ENCODE peak calls at places on chromosomes 1 and 21, in seven cellular contexts. K is GM23338, F is HCT116, M is neural progenitor cell, L is PC-3, U is SK-N-SH, N is OCI-LY7. A is an unnamed sample.

GRCh38 chr1:76802094-76802493 is 65.2 kb upstream of the ST6GALNAC5 start:
- DNase-seq in K (no peak), N (no peak), M (no peak), L (no peak), U (peak), F (no peak), A (no peak)

GRCh38 chr1:99176753-99177152 is 87.5 kb upstream of the PLPPR4 start:
- DNase-seq in N (no peak), L (peak), F (no peak), M (no peak), K (no peak), U (peak), A (no peak)

GRCh38 chr1:153354515-153355193 is 3.0 kb upstream of the S100A9 start:
- DNase-seq in N (no peak), K (peak), L (no peak), M (no peak), U (no peak), F (no peak), A (no peak)

GRCh38 chr21:46322351-46323226 is 1.1 kb downstream of the C21orf58 start:
- DNase-seq in F (no peak), N (peak), M (peak), K (peak), L (peak), U (no peak), A (peak)

GRCh38 chr1:185376840-185377635 is 60.0 kb upstream of the IVNS1ABP start:
- DNase-seq in K (no peak), U (no peak), F (no peak), L (no peak), M (no peak), N (no peak), A (peak)

GRCh38 chr1:16067127-16067768 is 6.2 kb downstream of the FAM131C start:
- DNase-seq in U (peak), N (no peak), K (peak), L (no peak), M (peak), F (no peak), A (no peak)

GRCh38 chr1:5994713-5995621 is 2.7 kb upstream of the NPHP4 start:
- DNase-seq in L (no peak), M (no peak), F (no peak), N (no peak), U (no peak), K (peak), A (no peak)

GRCh38 chr1:209029737-209030136 is 553.8 kb upstream of the CAMK1G start:
- DNase-seq in K (peak), N (no peak), F (no peak), U (peak), M (no peak), L (peak), A (peak)

GRCh38 chr21:42578034-42578433 is 64.4 kb downstream of the SLC37A1 start:
- DNase-seq in U (no peak), F (no peak), M (no peak), N (no peak), L (no peak), K (no peak), A (no peak)

GRCh38 chr1:147072371-147073061 is 99.8 kb downstream of the PRKAB2 start:
- DNase-seq in F (no peak), M (peak), L (no peak), K (peak), U (peak), N (no peak), A (peak)
- TF ChIP-seq EZH2phosphoT487 in F (no peak), M (peak), L (no peak), K (no peak), U (no peak), N (no peak), A (no peak)

GRCh38 chr1:110719908-110720307 is 45.2 kb upstream of the KCNA3 start:
- DNase-seq in U (no peak), M (no peak), K (no peak), L (no peak), N (no peak), F (no peak), A (no peak)
- TF ChIP-seq EZH2phosphoT487 in U (no peak), M (no peak), K (no peak), L (no peak), N (no peak), F (no peak), A (no peak)

GRCh38 chr1:10511494-10511885 is 36.7 kb downstream of the PEX14 start:
- DNase-seq in U (no peak), L (no peak), F (no peak), M (no peak), K (no peak), N (no peak), A (no peak)
- TF ChIP-seq EZH2phosphoT487 in U (no peak), L (no peak), F (no peak), M (no peak), K (no peak), N (no peak), A (no peak)

GRCh38 chr1:200034821-200035396 is 7.4 kb downstream of the NR5A2 start:
- DNase-seq in F (no peak), K (peak), U (peak), M (peak), N (no peak), L (no peak), A (peak)
- TF ChIP-seq EZH2phosphoT487 in F (no peak), K (no peak), U (no peak), M (peak), N (no peak), L (no peak), A (peak)

GRCh38 chr1:229229721-229230135 is 41.2 kb upstream of the RAB4A start:
- DNase-seq in M (peak), L (no peak), K (peak), F (no peak), N (no peak), U (no peak), A (peak)
- TF ChIP-seq EZH2phosphoT487 in M (no peak), L (no peak), K (no peak), F (no peak), N (no peak), U (no peak), A (no peak)

DNA sequence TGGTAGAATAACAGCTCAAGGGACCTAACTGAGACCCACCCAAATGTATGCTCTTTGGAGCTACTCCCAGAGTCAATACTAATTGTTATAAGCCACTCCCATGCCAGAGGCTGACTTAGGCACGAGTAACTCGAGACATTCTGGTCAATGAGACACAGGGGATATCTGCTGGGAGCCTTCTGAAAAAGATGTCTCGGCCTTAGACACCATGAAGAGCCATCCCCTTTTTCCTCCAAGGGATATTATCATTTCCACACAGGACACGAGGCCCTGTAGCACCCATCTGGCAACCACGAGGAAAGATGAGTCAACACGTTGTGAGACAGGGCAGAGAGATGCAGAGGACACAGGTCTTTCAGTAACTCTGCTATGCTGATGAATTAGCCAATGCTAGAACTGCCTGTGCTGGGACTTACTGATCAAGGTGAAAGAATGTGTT is 30.7 kb downstream of the ITPKB start:
- DNase-seq in L (peak), M (peak), K (no peak), N (no peak), U (no peak), F (no peak), A (peak)
- TF ChIP-seq EZH2phosphoT487 in L (no peak), M (no peak), K (no peak), N (no peak), U (no peak), F (no peak), A (no peak)